ENCODE peak calls at places on chromosomes 2 and 18, in eight cellular contexts. One of them, this sample, is unnamed. For H3K4me1, the result is how much of the 10 kb centered on the place peaks cover.

GRCh38 chr18:58870130-58870529 is 5.5 kb downstream of the ZNF532 start:
- DNase-seq in mesendoderm: peak
- DNase-seq in spleen: no peak
- DNase-seq in stomach: no peak
- DNase-seq in DND-41: no peak
- DNase-seq in thoracic aorta: no peak
- DNase-seq in right cardiac atrium: no peak
- DNase-seq in Peyer's patch: no peak
- DNase-seq in this sample: no peak

GRCh38 chr18:9237982-9238381 is 96.6 kb upstream of the TWSG1 start:
- DNase-seq in right cardiac atrium: no peak
- DNase-seq in thoracic aorta: no peak
- DNase-seq in spleen: no peak
- DNase-seq in mesendoderm: no peak
- DNase-seq in DND-41: no peak
- DNase-seq in stomach: no peak
- DNase-seq in Peyer's patch: no peak
- DNase-seq in this sample: no peak

GRCh38 chr2:69020496-69020895 is 7.5 kb downstream of the ANTXR1 start:
- DNase-seq in right cardiac atrium: no peak
- DNase-seq in DND-41: no peak
- DNase-seq in thoracic aorta: no peak
- DNase-seq in spleen: no peak
- DNase-seq in mesendoderm: no peak
- DNase-seq in Peyer's patch: no peak
- DNase-seq in stomach: no peak
- DNase-seq in this sample: no peak

GRCh38 chr2:64142817-64143153 is 1.4 kb downstream of the PELI1 start:
- DNase-seq in mesendoderm: no peak
- DNase-seq in thoracic aorta: no peak
- DNase-seq in Peyer's patch: no peak
- DNase-seq in right cardiac atrium: no peak
- DNase-seq in spleen: no peak
- DNase-seq in DND-41: no peak
- DNase-seq in stomach: no peak
- DNase-seq in this sample: no peak

GRCh38 chr18:54551590-54551989 is 39.5 kb upstream of the DYNAP start:
- DNase-seq in Peyer's patch: no peak
- DNase-seq in stomach: no peak
- DNase-seq in mesendoderm: peak
- DNase-seq in spleen: no peak
- DNase-seq in DND-41: no peak
- DNase-seq in right cardiac atrium: no peak
- DNase-seq in thoracic aorta: no peak
- DNase-seq in this sample: no peak

GRCh38 chr2:220341014-220341413 is 713.6 kb downstream of the SLC4A3 start:
- DNase-seq in stomach: no peak
- DNase-seq in thoracic aorta: no peak
- DNase-seq in spleen: no peak
- DNase-seq in DND-41: no peak
- DNase-seq in mesendoderm: no peak
- DNase-seq in right cardiac atrium: no peak
- DNase-seq in Peyer's patch: no peak
- DNase-seq in this sample: no peak

GRCh38 chr2:85428343-85428881 is 9.9 kb downstream of the SH2D6 start:
- DNase-seq in spleen: no peak
- DNase-seq in right cardiac atrium: no peak
- DNase-seq in stomach: no peak
- DNase-seq in mesendoderm: no peak
- DNase-seq in DND-41: no peak
- DNase-seq in thoracic aorta: no peak
- DNase-seq in Peyer's patch: no peak
- DNase-seq in this sample: no peak

GRCh38 chr2:237452846-237453245 is 34.2 kb upstream of the MLPH start:
- DNase-seq in Peyer's patch: no peak
- DNase-seq in mesendoderm: no peak
- DNase-seq in thoracic aorta: no peak
- DNase-seq in DND-41: no peak
- DNase-seq in stomach: no peak
- DNase-seq in right cardiac atrium: no peak
- DNase-seq in spleen: no peak
- DNase-seq in this sample: no peak

GRCh38 chr2:237201461-237202287 is 116.0 kb downstream of the COPS8 start:
- DNase-seq in spleen: no peak
- DNase-seq in Peyer's patch: no peak
- DNase-seq in right cardiac atrium: peak
- DNase-seq in mesendoderm: peak
- DNase-seq in stomach: peak
- DNase-seq in DND-41: no peak
- DNase-seq in thoracic aorta: no peak
- DNase-seq in this sample: no peak

GRCh38 chr2:70558195-70558808 is 4.7 kb upstream of the TGFA start:
- DNase-seq in mesendoderm: peak
- DNase-seq in spleen: no peak
- DNase-seq in thoracic aorta: no peak
- DNase-seq in DND-41: no peak
- DNase-seq in right cardiac atrium: no peak
- DNase-seq in stomach: no peak
- DNase-seq in Peyer's patch: no peak
- DNase-seq in this sample: no peak

GRCh38 chr2:3343012-3343411 is 34.6 kb downstream of the EIPR1 start:
- DNase-seq in spleen: no peak
- DNase-seq in stomach: no peak
- DNase-seq in Peyer's patch: no peak
- DNase-seq in DND-41: no peak
- DNase-seq in thoracic aorta: no peak
- DNase-seq in right cardiac atrium: no peak
- DNase-seq in mesendoderm: no peak
- DNase-seq in this sample: no peak

GRCh38 chr2:60484080-60484737 is 69.2 kb downstream of the BCL11A start:
- DNase-seq in right cardiac atrium: no peak
- DNase-seq in Peyer's patch: peak
- DNase-seq in spleen: no peak
- DNase-seq in stomach: no peak
- DNase-seq in thoracic aorta: no peak
- DNase-seq in DND-41: no peak
- DNase-seq in mesendoderm: peak
- DNase-seq in this sample: no peak
- H3K27ac ChIP-seq in right cardiac atrium: peak
- H3K27ac ChIP-seq in Peyer's patch: no peak
- H3K27ac ChIP-seq in spleen: peak
- H3K27ac ChIP-seq in stomach: peak
- H3K27ac ChIP-seq in thoracic aorta: no peak
- H3K27ac ChIP-seq in DND-41: no peak
- H3K27ac ChIP-seq in mesendoderm: peak
- H3K27ac ChIP-seq in this sample: no peak

DNA sequence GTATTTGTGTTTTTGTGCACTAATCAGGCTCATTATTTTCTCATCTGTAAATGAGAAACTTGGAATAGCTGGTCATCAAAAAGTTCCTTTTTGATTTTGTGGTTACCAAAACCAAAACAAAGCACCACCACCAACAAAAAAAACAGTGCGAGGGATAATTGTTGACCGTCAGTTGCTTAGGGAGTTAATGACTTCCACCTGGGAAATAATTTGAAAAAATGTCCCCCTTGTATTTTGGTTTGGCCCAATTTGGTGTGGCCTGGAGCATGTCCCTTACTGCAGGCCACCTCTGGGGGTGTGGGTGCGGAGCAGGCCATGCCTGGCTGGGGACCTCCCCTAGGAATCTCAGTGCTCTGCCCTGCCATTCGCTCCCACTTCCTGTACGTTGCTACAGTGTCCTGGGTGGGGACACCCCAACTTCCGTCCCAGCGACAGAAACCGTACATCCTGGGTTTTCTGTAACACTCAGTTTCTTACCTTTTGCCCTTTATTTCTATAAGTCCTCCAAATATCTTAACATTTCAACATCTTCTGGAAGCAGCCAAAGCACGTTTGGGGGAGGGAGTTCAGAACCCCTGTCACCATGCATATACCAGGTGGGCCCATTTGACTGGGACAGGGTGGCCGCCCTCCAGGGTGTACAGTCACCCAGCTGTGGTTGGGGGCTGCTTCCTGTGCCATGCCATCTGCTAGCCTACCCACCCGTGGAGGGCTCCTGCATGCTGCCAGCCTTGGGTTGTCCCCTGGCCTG is 31.3 kb downstream of the NCK2 start:
- DNase-seq in spleen: peak
- DNase-seq in stomach: no peak
- DNase-seq in mesendoderm: no peak
- DNase-seq in thoracic aorta: no peak
- DNase-seq in right cardiac atrium: no peak
- DNase-seq in Peyer's patch: peak
- DNase-seq in DND-41: peak
- DNase-seq in this sample: peak
- H3K4me1 ChIP-seq in spleen: half or more
- H3K4me1 ChIP-seq in stomach: half or more
- H3K4me1 ChIP-seq in mesendoderm: under half
- H3K4me1 ChIP-seq in thoracic aorta: under half
- H3K4me1 ChIP-seq in right cardiac atrium: under half
- H3K4me1 ChIP-seq in Peyer's patch: half or more
- H3K4me1 ChIP-seq in DND-41: under half
- H3K4me1 ChIP-seq in this sample: half or more

DNA sequence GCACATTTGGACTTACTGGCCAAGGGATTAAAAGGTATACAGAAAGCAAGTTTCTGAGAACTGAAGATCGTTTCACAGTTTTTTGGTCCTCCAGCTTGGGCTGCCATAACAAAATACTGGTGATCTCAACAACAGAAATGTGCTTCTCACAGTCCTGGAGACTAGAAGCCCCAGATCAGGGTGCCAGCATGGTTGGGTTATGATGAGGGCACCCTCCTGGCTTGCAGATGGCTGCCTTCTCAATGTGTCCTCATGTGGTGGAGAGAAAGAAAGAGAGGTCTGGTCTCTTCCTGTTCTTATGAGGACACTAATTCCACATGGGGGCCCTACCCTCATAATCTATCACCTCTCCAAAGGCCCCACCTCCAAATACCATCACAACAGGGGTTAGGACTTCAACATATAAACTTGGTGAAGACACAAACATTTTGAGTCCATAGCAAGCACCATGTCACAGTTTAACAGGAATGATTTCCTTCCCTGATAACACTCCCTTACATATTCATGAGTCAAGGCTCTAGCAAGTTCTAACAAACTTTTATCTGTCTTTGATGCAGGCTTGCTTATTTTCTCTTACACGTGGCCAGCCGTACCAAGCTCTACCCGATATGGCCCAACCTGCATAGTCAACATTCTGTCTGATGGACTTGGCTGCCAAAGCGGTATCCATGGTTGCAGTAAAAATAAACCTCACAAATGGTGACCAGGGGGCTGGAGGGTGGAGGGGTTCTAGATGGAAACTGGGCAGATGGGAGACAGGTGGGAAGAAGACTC is 20.3 kb upstream of the CXCR1 start:
- DNase-seq in DND-41: no peak
- DNase-seq in spleen: no peak
- DNase-seq in mesendoderm: peak
- DNase-seq in stomach: peak
- DNase-seq in thoracic aorta: no peak
- DNase-seq in Peyer's patch: no peak
- DNase-seq in right cardiac atrium: no peak
- DNase-seq in this sample: no peak
- H3K27ac ChIP-seq in DND-41: no peak
- H3K27ac ChIP-seq in spleen: no peak
- H3K27ac ChIP-seq in mesendoderm: no peak
- H3K27ac ChIP-seq in stomach: peak
- H3K27ac ChIP-seq in thoracic aorta: peak
- H3K27ac ChIP-seq in Peyer's patch: peak
- H3K27ac ChIP-seq in right cardiac atrium: no peak
- H3K27ac ChIP-seq in this sample: no peak

GRCh38 chr2:144942516-144943256 is 422.8 kb upstream of the ZEB2 start:
- DNase-seq in thoracic aorta: no peak
- DNase-seq in stomach: no peak
- DNase-seq in spleen: no peak
- DNase-seq in mesendoderm: no peak
- DNase-seq in DND-41: no peak
- DNase-seq in Peyer's patch: no peak
- DNase-seq in right cardiac atrium: no peak
- DNase-seq in this sample: no peak
- H3K4me1 ChIP-seq in thoracic aorta: under half
- H3K4me1 ChIP-seq in stomach: under half
- H3K4me1 ChIP-seq in spleen: under half
- H3K4me1 ChIP-seq in mesendoderm: under half
- H3K4me1 ChIP-seq in DND-41: under half
- H3K4me1 ChIP-seq in Peyer's patch: under half
- H3K4me1 ChIP-seq in right cardiac atrium: under half
- H3K4me1 ChIP-seq in this sample: under half

GRCh38 chr2:150626934-150627336 is 139.5 kb upstream of the RND3 start:
- DNase-seq in right cardiac atrium: no peak
- DNase-seq in stomach: no peak
- DNase-seq in mesendoderm: no peak
- DNase-seq in spleen: no peak
- DNase-seq in DND-41: no peak
- DNase-seq in thoracic aorta: no peak
- DNase-seq in Peyer's patch: no peak
- DNase-seq in this sample: no peak

GRCh38 chr2:150627526-150627925 is 140.1 kb upstream of the RND3 start:
- DNase-seq in spleen: no peak
- DNase-seq in mesendoderm: no peak
- DNase-seq in DND-41: no peak
- DNase-seq in right cardiac atrium: no peak
- DNase-seq in Peyer's patch: no peak
- DNase-seq in stomach: no peak
- DNase-seq in thoracic aorta: no peak
- DNase-seq in this sample: no peak

GRCh38 chr2:150625741-150626140 is 138.3 kb upstream of the RND3 start:
- DNase-seq in DND-41: no peak
- DNase-seq in thoracic aorta: no peak
- DNase-seq in mesendoderm: no peak
- DNase-seq in right cardiac atrium: no peak
- DNase-seq in spleen: no peak
- DNase-seq in stomach: no peak
- DNase-seq in Peyer's patch: no peak
- DNase-seq in this sample: no peak

GRCh38 chr2:150630587-150631235 is 143.2 kb upstream of the RND3 start:
- DNase-seq in spleen: no peak
- DNase-seq in mesendoderm: no peak
- DNase-seq in Peyer's patch: no peak
- DNase-seq in stomach: no peak
- DNase-seq in right cardiac atrium: no peak
- DNase-seq in thoracic aorta: no peak
- DNase-seq in DND-41: no peak
- DNase-seq in this sample: no peak

GRCh38 chr2:150631236-150631603 is 143.8 kb upstream of the RND3 start:
- DNase-seq in right cardiac atrium: no peak
- DNase-seq in thoracic aorta: no peak
- DNase-seq in Peyer's patch: no peak
- DNase-seq in spleen: no peak
- DNase-seq in mesendoderm: no peak
- DNase-seq in DND-41: no peak
- DNase-seq in stomach: no peak
- DNase-seq in this sample: no peak
- H3K27ac ChIP-seq in right cardiac atrium: no peak
- H3K27ac ChIP-seq in thoracic aorta: no peak
- H3K27ac ChIP-seq in Peyer's patch: no peak
- H3K27ac ChIP-seq in spleen: no peak
- H3K27ac ChIP-seq in mesendoderm: no peak
- H3K27ac ChIP-seq in DND-41: no peak
- H3K27ac ChIP-seq in stomach: no peak
- H3K27ac ChIP-seq in this sample: no peak

This sample was measured in CD4-positive, CD25-positive, alpha-beta regulatory T cell.